ENCODE peak calls at places on chromosomes 11 and 22, in eight cellular contexts. N is SK-MEL-5; C is naive thymus-derived CD8-positive, alpha-beta T cell; U is Peyer's patch; P is activated CD8-positive, alpha-beta memory T cell treated with anti-CD3 and anti-CD28 coated beads for 1 hour; E is Calu3; O is NCI-H2171; Z is stimulated activated CD4-positive, alpha-beta T cell treated with anti-CD3 and anti-CD28 coated beads, Interleukin-4, amount 100 ng/mL, for 48 hours. J is an unnamed sample.

GRCh38 chr11:39247570-39248137 is 2211.8 kb downstream of the LRRC4C start:
- DNase-seq in N (no peak), U (no peak), Z (no peak), C (no peak), E (no peak), O (no peak), P (no peak), J (no peak)

GRCh38 chr11:1084561-1085439 is 10.1 kb downstream of the MUC2 start:
- DNase-seq in N (no peak), Z (no peak), U (no peak), C (peak; percentile 11), O (no peak), P (no peak), E (no peak), J (no peak)

GRCh38 chr11:46321757-46322156 is 25.5 kb upstream of the DGKZ start:
- DNase-seq in U (no peak), O (no peak), E (no peak), P (no peak), N (no peak), Z (no peak), C (no peak), J (no peak)

GRCh38 chr22:20998411-20999336 is 3.2 kb downstream of the THAP7 start:
- DNase-seq in C (no peak), Z (no peak), N (no peak), E (no peak), O (no peak), U (no peak), P (no peak), J (no peak)

GRCh38 chr11:120556841-120557240 is 45.3 kb downstream of the GRIK4 start:
- DNase-seq in E (no peak), Z (no peak), N (no peak), P (no peak), C (no peak), U (no peak), O (no peak), J (no peak)

GRCh38 chr11:20451568-20451967 is 64.1 kb downstream of the PRMT3 start:
- DNase-seq in C (no peak), E (no peak), N (no peak), O (no peak), Z (no peak), P (no peak), U (no peak), J (no peak)

GRCh38 chr11:109971184-109971523 is 122.0 kb upstream of the ZC3H12C start:
- DNase-seq in Z (no peak), O (peak; percentile 23), E (no peak), N (no peak), C (no peak), P (no peak), U (no peak), J (no peak)

GRCh38 chr22:30325724-30326703 is 727 bp downstream of the TBC1D10A start:
- DNase-seq in U (peak; percentile 72), E (peak; percentile 28), Z (no peak), C (no peak), P (no peak), N (peak; percentile 48), O (no peak), J (no peak)

GRCh38 chr11:37442576-37442975 is 844.5 kb upstream of the RAG2 start:
- DNase-seq in U (no peak), N (no peak), O (no peak), Z (no peak), E (no peak), C (no peak), P (no peak), J (no peak)

GRCh38 chr22:45319319-45319675 is 9.6 kb downstream of the FAM118A start:
- DNase-seq in U (no peak), E (no peak), Z (no peak), P (no peak), O (no peak), N (no peak), C (peak; percentile 37), J (no peak)

J was measured in nucleus accumbens.